ENCODE peak calls at places on chromosome 5, in seven cellular contexts. D is tibial artery, C is WTC11, O is mucosa of descending colon, B is fibroblast of the aortic adventitia, H is fibroblast of mammary gland, S is GM23338. Y is an unnamed sample.

GRCh38 chr5:151077419-151077818 is 3.4 kb downstream of the TNIP1 start:
- DNase-seq in D (no peak), C (no peak), O (no peak), B (no peak), H (no peak), S (no peak), Y (no peak)

GRCh38 chr5:151174612-151175101 is 17.1 kb upstream of the ANXA6 start:
- DNase-seq in D (no peak), C (no peak), O (no peak), B (no peak), H (no peak), S (peak; percentile 66), Y (no peak)

GRCh38 chr5:169797577-169797976 is 160.5 kb downstream of the DOCK2 start:
- DNase-seq in D (no peak), C (no peak), O (no peak), B (no peak), H (no peak), S (no peak), Y (no peak)

GRCh38 chr5:143405063-143405746 is 1.7 kb upstream of the NR3C1 start:
- DNase-seq in D (peak; percentile 81), C (peak; percentile 81), O (peak; percentile 90), B (peak; percentile 78), H (peak; percentile 71), S (peak; percentile 86), Y (peak; percentile 93)

GRCh38 chr5:64979518-64979917 is 210.8 kb downstream of the CWC27 start:
- DNase-seq in D (no peak), C (no peak), O (no peak), B (peak; percentile 19), H (no peak), S (no peak), Y (no peak)

GRCh38 chr5:93092349-93093105 is 488.5 kb downstream of the NR2F1-AS1 start:
- DNase-seq in D (no peak), C (no peak), O (no peak), B (peak; percentile 68), H (peak; percentile 63), S (no peak), Y (no peak)

GRCh38 chr5:32443145-32443540 is 1.4 kb downstream of the ZFR start:
- DNase-seq in D (no peak), C (no peak), O (no peak), B (peak; percentile 44), H (peak; percentile 60), S (peak; percentile 16), Y (no peak)

GRCh38 chr5:60540855-60541805 is 158.8 kb downstream of the DEPDC1B start:
- DNase-seq in D (no peak), C (no peak), O (no peak), B (peak; percentile 96), H (peak; percentile 72), S (peak; percentile 28), Y (no peak)

GRCh38 chr5:92944903-92945629 is 636.0 kb downstream of the NR2F1-AS1 start:
- DNase-seq in D (no peak), C (no peak), O (no peak), B (peak; percentile 72), H (peak; percentile 83), S (no peak), Y (no peak)

GRCh38 chr5:34586117-34586885 is 69.8 kb upstream of the RAI14 start:
- DNase-seq in D (no peak), C (no peak), O (no peak), B (peak; percentile 85), H (peak; percentile 95), S (no peak), Y (no peak)

GRCh38 chr5:169626779-169627178 is 10.3 kb upstream of the DOCK2 start:
- DNase-seq in D (no peak), C (no peak), O (no peak), B (peak; percentile 97), H (peak; percentile 94), S (no peak), Y (no peak)

GRCh38 chr5:27240791-27241190 is 202.4 kb upstream of the CDH9 start:
- DNase-seq in D (no peak), C (no peak), O (no peak), B (no peak), H (no peak), S (no peak), Y (no peak)

GRCh38 chr5:14968796-14969195 is 97.2 kb upstream of the ANKH start:
- DNase-seq in D (no peak), C (no peak), O (no peak), B (no peak), H (no peak), S (no peak), Y (no peak)

GRCh38 chr5:171891595-171891994 is 106.0 kb downstream of the SMIM23 start:
- DNase-seq in D (no peak), C (no peak), O (no peak), B (no peak), H (no peak), S (no peak), Y (no peak)

GRCh38 chr5:173614591-173614990 is 1.9 kb downstream of the BOD1 start:
- DNase-seq in D (no peak), C (no peak), O (no peak), B (no peak), H (no peak), S (no peak), Y (no peak)

GRCh38 chr5:57779383-57780223 is 297.0 kb upstream of the ACTBL2 start:
- DNase-seq in D (no peak), C (peak; percentile 32), O (no peak), B (peak; percentile 91), H (peak; percentile 73), S (peak; percentile 78), Y (peak; percentile 42)

GRCh38 chr5:158463971-158464370 is 605.0 kb upstream of the CLINT1 start:
- DNase-seq in D (peak; percentile 78), C (no peak), O (no peak), B (peak; percentile 76), H (peak; percentile 89), S (no peak), Y (no peak)

GRCh38 chr5:179275381-179275878 is 69.8 kb downstream of the ADAMTS2 start:
- DNase-seq in D (no peak), C (no peak), O (no peak), B (no peak), H (no peak), S (no peak), Y (no peak)

GRCh38 chr5:2750758-2751464 is 566 bp downstream of the IRX2 start:
- DNase-seq in D (no peak), C (no peak), O (no peak), B (peak; percentile 9), H (no peak), S (peak; percentile 50), Y (peak; percentile 49)

GRCh38 chr5:181133610-181134231 is 2.8 kb upstream of the OR2V1 start:
- DNase-seq in D (peak; percentile 78), C (no peak), O (peak; percentile 42), B (peak; percentile 62), H (peak; percentile 88), S (no peak), Y (no peak)

GRCh38 chr5:36535390-36535789 is 71.0 kb upstream of the SLC1A3 start:
- DNase-seq in D (no peak), C (no peak), O (no peak), B (no peak), H (no peak), S (no peak), Y (no peak)

GRCh38 chr5:174843263-174844250 is 119.2 kb downstream of the MSX2 start:
- DNase-seq in D (no peak), C (no peak), O (no peak), B (peak; percentile 8), H (peak; percentile 80), S (peak; percentile 32), Y (no peak)

GRCh38 chr5:174839196-174839595 is 114.8 kb downstream of the MSX2 start:
- DNase-seq in D (no peak), C (no peak), O (no peak), B (no peak), H (no peak), S (no peak), Y (no peak)

GRCh38 chr5:174840435-174840834 is 116.1 kb downstream of the MSX2 start:
- DNase-seq in D (no peak), C (no peak), O (no peak), B (no peak), H (no peak), S (no peak), Y (no peak)

GRCh38 chr5:174834081-174834480 is 109.7 kb downstream of the MSX2 start:
- DNase-seq in D (no peak), C (no peak), O (no peak), B (no peak), H (no peak), S (no peak), Y (no peak)

GRCh38 chr5:174837919-174838902 is 113.8 kb downstream of the MSX2 start:
- DNase-seq in D (peak; percentile 21), C (peak; percentile 54), O (no peak), B (peak; percentile 66), H (peak; percentile 98), S (peak; percentile 80), Y (no peak)
- TF ChIP-seq CTCF in D (no peak), C (peak; percentile 25), O (no peak), B (peak; percentile 5), H (peak; percentile 52), S (peak; percentile 82), Y (peak; percentile 2)

GRCh38 chr5:78521455-78521854 is 127.1 kb downstream of the LHFPL2 start:
- DNase-seq in D (no peak), C (no peak), O (no peak), B (no peak), H (no peak), S (no peak), Y (no peak)

GRCh38 chr5:78518365-78519197 is 130.0 kb downstream of the LHFPL2 start:
- DNase-seq in D (peak; percentile 68), C (no peak), O (peak; percentile 59), B (peak; percentile 75), H (peak; percentile 84), S (peak; percentile 44), Y (no peak)

GRCh38 chr5:78515665-78516064 is 132.9 kb downstream of the LHFPL2 start:
- DNase-seq in D (no peak), C (peak; percentile 28), O (no peak), B (no peak), H (no peak), S (peak; percentile 59), Y (peak; percentile 46)

GRCh38 chr5:78522476-78523105 is 126.0 kb downstream of the LHFPL2 start:
- DNase-seq in D (no peak), C (no peak), O (no peak), B (no peak), H (no peak), S (no peak), Y (no peak)

GRCh38 chr5:78519198-78519941 is 129.2 kb downstream of the LHFPL2 start:
- DNase-seq in D (no peak), C (no peak), O (no peak), B (no peak), H (no peak), S (no peak), Y (no peak)
- TF ChIP-seq CTCF in D (no peak), C (no peak), O (no peak), B (no peak), H (no peak), S (no peak), Y (no peak)

GRCh38 chr5:82364497-82364896 is 86.3 kb upstream of the RPS23 start:
- DNase-seq in D (no peak), C (no peak), O (no peak), B (peak; percentile 92), H (peak; percentile 79), S (peak; percentile 72), Y (no peak)
- TF ChIP-seq CTCF in D (peak; percentile 55), C (no peak), O (no peak), B (peak; percentile 61), H (peak; percentile 58), S (peak; percentile 76), Y (peak; percentile 24)

DNA sequence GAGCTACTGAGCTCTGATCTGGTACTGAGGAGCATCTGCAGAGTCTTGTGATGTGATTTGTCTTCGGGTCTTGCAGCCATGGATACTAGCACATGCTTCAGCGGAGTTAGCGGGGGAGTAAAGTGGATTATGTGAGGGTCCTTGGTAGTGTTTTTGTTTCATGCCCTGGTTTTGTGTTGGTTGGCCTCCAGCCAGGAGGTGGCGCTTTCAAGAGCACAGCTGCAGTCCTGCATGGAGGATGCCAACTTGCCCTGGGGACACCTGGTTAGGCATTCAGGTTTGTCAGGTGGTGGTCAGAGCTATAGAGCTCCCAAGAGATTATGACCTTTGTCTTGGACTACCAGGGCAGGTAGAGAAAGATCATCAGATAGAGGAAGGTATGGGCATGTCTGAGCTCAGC is 185.8 kb upstream of the CDH6 start:
- DNase-seq in D (no peak), C (peak; percentile 17), O (no peak), B (no peak), H (no peak), S (peak; percentile 7), Y (no peak)
- TF ChIP-seq CTCF in D (no peak), C (peak; percentile 13), O (no peak), B (no peak), H (no peak), S (peak; percentile 51), Y (no peak)